ENCODE peak calls at places on chromosomes 7 and 10, in five cellular contexts. One of them, this sample, is unnamed.

GRCh38 chr7:111173990-111174389 is 83.1 kb downstream of the LRRN3 start:
- DNase-seq in psoas muscle: no peak
- DNase-seq in choroid plexus epithelial cell: no peak
- DNase-seq in WERI-Rb-1: no peak
- DNase-seq in AG10803: no peak
- DNase-seq in this sample: no peak

GRCh38 chr7:11787534-11787933 is 44.5 kb downstream of the THSD7A start:
- DNase-seq in psoas muscle: no peak
- DNase-seq in choroid plexus epithelial cell: no peak
- DNase-seq in WERI-Rb-1: no peak
- DNase-seq in AG10803: no peak
- DNase-seq in this sample: no peak

GRCh38 chr10:57898231-57898630 is 369.5 kb downstream of the IPMK start:
- DNase-seq in psoas muscle: no peak
- DNase-seq in choroid plexus epithelial cell: no peak
- DNase-seq in WERI-Rb-1: no peak
- DNase-seq in AG10803: no peak
- DNase-seq in this sample: no peak

GRCh38 chr10:25261110-25261509 is 86.3 kb downstream of the GPR158 start:
- DNase-seq in psoas muscle: no peak
- DNase-seq in choroid plexus epithelial cell: no peak
- DNase-seq in WERI-Rb-1: no peak
- DNase-seq in AG10803: no peak
- DNase-seq in this sample: no peak

GRCh38 chr10:120429395-120429794 is 27.6 kb upstream of the PLPP4 start:
- DNase-seq in psoas muscle: no peak
- DNase-seq in choroid plexus epithelial cell: peak; percentile 80
- DNase-seq in WERI-Rb-1: no peak
- DNase-seq in AG10803: no peak
- DNase-seq in this sample: no peak

GRCh38 chr10:15485684-15486316 is 114.7 kb upstream of the FAM171A1 start:
- DNase-seq in psoas muscle: no peak
- DNase-seq in choroid plexus epithelial cell: peak; percentile 92
- DNase-seq in WERI-Rb-1: no peak
- DNase-seq in AG10803: peak; percentile 88
- DNase-seq in this sample: no peak

GRCh38 chr7:149140784-149141183 is 6.5 kb upstream of the ZNF398 start:
- DNase-seq in psoas muscle: no peak
- DNase-seq in choroid plexus epithelial cell: no peak
- DNase-seq in WERI-Rb-1: no peak
- DNase-seq in AG10803: no peak
- DNase-seq in this sample: no peak

GRCh38 chr10:119667562-119668328 is 16.6 kb downstream of the BAG3 start:
- DNase-seq in psoas muscle: peak; percentile 90
- DNase-seq in choroid plexus epithelial cell: peak; percentile 95
- DNase-seq in WERI-Rb-1: peak; percentile 93
- DNase-seq in AG10803: peak; percentile 98
- DNase-seq in this sample: peak; percentile 82

GRCh38 chr7:55517191-55517633 is 55.1 kb downstream of the VOPP1 start:
- DNase-seq in psoas muscle: no peak
- DNase-seq in choroid plexus epithelial cell: no peak
- DNase-seq in WERI-Rb-1: no peak
- DNase-seq in AG10803: no peak
- DNase-seq in this sample: no peak

GRCh38 chr7:30690011-30690410 is 7.8 kb upstream of the CRHR2 start:
- DNase-seq in psoas muscle: no peak
- DNase-seq in choroid plexus epithelial cell: no peak
- DNase-seq in WERI-Rb-1: no peak
- DNase-seq in AG10803: no peak
- DNase-seq in this sample: no peak

GRCh38 chr10:36681751-36682633 is 443.4 kb upstream of the ANKRD30A start:
- DNase-seq in psoas muscle: no peak
- DNase-seq in choroid plexus epithelial cell: no peak
- DNase-seq in WERI-Rb-1: no peak
- DNase-seq in AG10803: peak; percentile 15
- DNase-seq in this sample: no peak

GRCh38 chr7:50396856-50397255 is 53.3 kb downstream of the FIGNL1 start:
- DNase-seq in psoas muscle: no peak
- DNase-seq in choroid plexus epithelial cell: no peak
- DNase-seq in WERI-Rb-1: no peak
- DNase-seq in AG10803: no peak
- DNase-seq in this sample: no peak

GRCh38 chr7:151865070-151865670 is 11.7 kb downstream of the PRKAG2 start:
- DNase-seq in psoas muscle: no peak
- DNase-seq in choroid plexus epithelial cell: no peak
- DNase-seq in WERI-Rb-1: no peak
- DNase-seq in AG10803: no peak
- DNase-seq in this sample: no peak

GRCh38 chr7:51263631-51264484 is 52.8 kb downstream of the COBL start:
- DNase-seq in psoas muscle: no peak
- DNase-seq in choroid plexus epithelial cell: no peak
- DNase-seq in WERI-Rb-1: no peak
- DNase-seq in AG10803: no peak
- DNase-seq in this sample: peak; percentile 80

GRCh38 chr7:28065308-28065707 is 115.3 kb downstream of the JAZF1 start:
- DNase-seq in psoas muscle: no peak
- DNase-seq in choroid plexus epithelial cell: peak; percentile 79
- DNase-seq in WERI-Rb-1: no peak
- DNase-seq in AG10803: peak; percentile 91
- DNase-seq in this sample: no peak

GRCh38 chr7:44894881-44895600 is 9.7 kb upstream of the PURB start:
- DNase-seq in psoas muscle: no peak
- DNase-seq in choroid plexus epithelial cell: no peak
- DNase-seq in WERI-Rb-1: no peak
- DNase-seq in AG10803: no peak
- DNase-seq in this sample: no peak

GRCh38 chr7:21261627-21262564 is 166.0 kb upstream of the SP4 start:
- DNase-seq in psoas muscle: peak; percentile 12
- DNase-seq in choroid plexus epithelial cell: peak; percentile 70
- DNase-seq in WERI-Rb-1: peak; percentile 60
- DNase-seq in AG10803: peak; percentile 12
- DNase-seq in this sample: no peak

GRCh38 chr10:87095241-87095945 is 387 bp downstream of the SHLD2 start:
- DNase-seq in psoas muscle: peak; percentile 90
- DNase-seq in choroid plexus epithelial cell: peak; percentile 88
- DNase-seq in WERI-Rb-1: peak; percentile 80
- DNase-seq in AG10803: peak; percentile 88
- DNase-seq in this sample: peak; percentile 78

DNA sequence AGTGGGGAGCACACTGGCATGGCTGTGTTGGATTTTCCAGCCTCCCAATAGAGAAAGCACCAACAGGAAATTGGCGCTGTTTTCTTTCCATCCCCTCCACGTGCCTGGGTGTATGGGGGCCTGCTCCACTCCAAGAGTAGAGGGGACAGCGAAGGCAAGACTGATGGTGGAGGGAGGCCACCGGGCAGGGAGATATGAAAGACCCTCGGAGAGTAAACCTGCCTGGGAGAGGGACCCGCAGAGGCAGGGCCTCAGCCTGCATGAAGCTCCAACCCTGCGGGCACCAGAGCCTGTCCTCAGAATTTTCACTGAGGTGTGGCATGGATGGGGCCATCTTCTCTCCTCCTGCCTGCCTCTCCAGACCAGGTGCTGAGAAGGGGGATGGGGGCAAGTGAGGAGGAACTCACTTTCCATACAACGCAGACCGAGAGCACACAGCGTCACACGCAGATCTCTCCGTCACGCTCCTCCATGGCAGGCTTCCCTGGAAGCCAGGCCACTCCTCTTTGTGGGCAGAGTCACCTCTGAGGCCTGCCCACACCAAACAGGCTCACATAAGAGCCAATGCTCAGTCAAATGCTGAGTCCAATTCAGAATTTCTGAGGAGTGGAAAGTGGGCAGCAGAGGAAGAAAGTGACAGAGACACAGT is 18.8 kb downstream of the ANXA11 start:
- DNase-seq in psoas muscle: peak; percentile 54
- DNase-seq in choroid plexus epithelial cell: no peak
- DNase-seq in WERI-Rb-1: no peak
- DNase-seq in AG10803: no peak
- DNase-seq in this sample: no peak
- H3K4me3 ChIP-seq in psoas muscle: peak overlapping the region; percentile 13
- H3K4me3 ChIP-seq in choroid plexus epithelial cell: no peak overlapping the region
- H3K4me3 ChIP-seq in WERI-Rb-1: no peak overlapping the region
- H3K4me3 ChIP-seq in AG10803: no peak overlapping the region
- H3K4me3 ChIP-seq in this sample: no peak overlapping the region

GRCh38 chr7:157432957-157433576 is 96.3 kb downstream of the DNAJB6 start:
- DNase-seq in psoas muscle: no peak
- DNase-seq in choroid plexus epithelial cell: peak; percentile 54
- DNase-seq in WERI-Rb-1: peak; percentile 63
- DNase-seq in AG10803: peak; percentile 20
- DNase-seq in this sample: peak; percentile 34
- H3K4me3 ChIP-seq in psoas muscle: peak overlapping the region; percentile 32
- H3K4me3 ChIP-seq in choroid plexus epithelial cell: peak overlapping the region; percentile 22
- H3K4me3 ChIP-seq in WERI-Rb-1: peak overlapping the region; percentile 32
- H3K4me3 ChIP-seq in AG10803: peak overlapping the region; percentile 40
- H3K4me3 ChIP-seq in this sample: peak overlapping the region; percentile 20

DNA sequence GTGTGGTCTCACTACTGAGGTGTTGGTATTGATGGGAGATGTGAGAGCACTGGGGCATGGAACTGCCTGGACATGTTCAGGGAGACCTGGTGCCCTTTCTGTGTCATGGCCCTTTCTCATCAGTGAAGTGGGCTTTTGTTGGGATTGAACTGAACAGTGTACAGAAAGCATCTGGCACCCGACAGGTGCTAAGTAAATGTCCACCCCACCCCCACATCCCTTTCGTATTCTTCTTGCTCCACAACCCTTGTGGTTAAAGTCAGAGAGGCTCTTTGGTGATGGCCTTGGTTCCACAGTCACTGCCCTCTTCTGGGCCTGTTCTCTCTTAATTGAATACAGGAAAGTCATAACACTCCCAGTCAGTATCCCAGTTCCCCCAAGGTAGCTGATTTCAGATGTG is 5.4 kb downstream of the NOM1 start:
- DNase-seq in psoas muscle: no peak
- DNase-seq in choroid plexus epithelial cell: no peak
- DNase-seq in WERI-Rb-1: peak; percentile 76
- DNase-seq in AG10803: no peak
- DNase-seq in this sample: no peak
- H3K4me3 ChIP-seq in psoas muscle: no peak overlapping the region
- H3K4me3 ChIP-seq in choroid plexus epithelial cell: no peak overlapping the region
- H3K4me3 ChIP-seq in WERI-Rb-1: no peak overlapping the region
- H3K4me3 ChIP-seq in AG10803: no peak overlapping the region
- H3K4me3 ChIP-seq in this sample: no peak overlapping the region

DNA sequence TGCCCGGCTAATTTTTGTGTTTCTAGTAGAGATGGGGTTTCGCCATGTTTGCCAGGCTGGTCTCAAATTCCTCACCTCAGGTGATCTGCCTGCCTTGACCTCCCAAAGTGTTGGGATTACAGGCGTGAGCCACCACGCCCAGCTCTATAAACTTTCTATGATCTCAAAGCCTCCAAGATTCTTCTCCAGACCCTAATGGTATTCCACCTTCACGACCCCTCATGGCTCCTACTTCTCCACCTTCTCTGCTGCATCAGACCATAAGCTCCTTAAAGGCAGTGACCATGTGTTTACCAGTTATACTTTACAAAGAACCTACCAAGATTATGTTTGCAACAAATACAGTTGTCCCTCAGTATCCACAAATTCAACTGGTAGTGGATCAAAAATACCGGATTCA is 10.1 kb upstream of the BAZ1B start:
- DNase-seq in psoas muscle: no peak
- DNase-seq in choroid plexus epithelial cell: no peak
- DNase-seq in WERI-Rb-1: no peak
- DNase-seq in AG10803: no peak
- DNase-seq in this sample: no peak
- H3K4me3 ChIP-seq in psoas muscle: no peak overlapping the region
- H3K4me3 ChIP-seq in choroid plexus epithelial cell: no peak overlapping the region
- H3K4me3 ChIP-seq in WERI-Rb-1: no peak overlapping the region
- H3K4me3 ChIP-seq in AG10803: no peak overlapping the region
- H3K4me3 ChIP-seq in this sample: no peak overlapping the region

DNA sequence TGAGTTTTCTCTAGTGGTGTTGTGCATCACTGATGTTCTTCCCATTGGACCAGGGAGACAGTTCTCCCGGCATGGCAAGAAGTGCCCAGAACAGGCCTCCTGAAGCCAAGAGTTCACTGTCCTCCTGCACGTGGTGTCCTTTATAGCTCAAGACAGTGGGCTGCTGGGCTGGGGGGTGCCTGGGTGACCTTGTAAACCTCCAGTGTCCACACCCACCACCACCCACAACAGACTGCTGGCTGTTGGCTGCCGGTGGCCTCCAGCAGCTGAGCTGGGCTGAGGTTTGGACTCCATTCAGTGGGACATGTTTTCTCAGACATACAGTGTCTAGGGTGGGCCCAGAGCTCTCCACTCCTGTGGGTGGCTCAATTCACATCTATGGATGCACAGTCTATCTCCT is 42.2 kb downstream of the HK1 start:
- DNase-seq in psoas muscle: no peak
- DNase-seq in choroid plexus epithelial cell: no peak
- DNase-seq in WERI-Rb-1: no peak
- DNase-seq in AG10803: no peak
- DNase-seq in this sample: no peak
- H3K4me3 ChIP-seq in psoas muscle: peak overlapping the region; percentile 95
- H3K4me3 ChIP-seq in choroid plexus epithelial cell: no peak overlapping the region
- H3K4me3 ChIP-seq in WERI-Rb-1: no peak overlapping the region
- H3K4me3 ChIP-seq in AG10803: peak overlapping the region; percentile 8
- H3K4me3 ChIP-seq in this sample: no peak overlapping the region

DNA sequence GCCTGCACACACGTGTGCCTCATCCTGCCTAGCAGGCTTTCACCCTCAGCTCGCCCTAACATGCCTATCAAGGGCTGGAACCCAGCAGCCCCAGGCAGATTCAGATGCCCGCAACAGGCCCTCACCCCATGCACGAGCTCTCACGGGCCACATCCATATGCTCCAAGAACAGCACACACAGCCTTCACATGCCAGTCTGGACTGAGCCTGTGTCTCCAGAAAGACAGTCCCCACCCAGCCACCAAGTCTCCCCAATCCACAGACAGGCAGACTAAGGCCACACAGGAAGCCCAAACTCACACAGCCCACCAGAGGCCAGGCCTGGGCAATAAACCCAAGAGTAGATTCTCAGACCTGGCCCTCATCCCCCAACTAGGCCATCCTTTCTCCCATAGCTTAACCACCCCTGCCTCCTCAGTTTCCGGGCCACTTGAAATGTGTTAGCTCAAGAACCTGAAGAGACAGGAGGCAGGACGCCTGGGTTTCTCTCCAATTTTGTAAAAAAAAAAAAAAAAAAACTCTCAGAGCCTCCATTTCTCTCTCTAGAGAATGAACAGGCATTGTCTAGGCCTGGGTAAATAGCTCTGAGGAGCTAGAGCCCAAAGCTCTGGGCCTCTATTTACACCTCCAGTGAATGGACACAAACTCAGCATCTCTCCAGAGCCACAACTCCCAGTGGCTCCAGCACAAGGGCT is 6.8 kb downstream of the LDB1 start:
- DNase-seq in psoas muscle: no peak
- DNase-seq in choroid plexus epithelial cell: no peak
- DNase-seq in WERI-Rb-1: no peak
- DNase-seq in AG10803: no peak
- DNase-seq in this sample: no peak
- H3K4me3 ChIP-seq in psoas muscle: peak overlapping the region; percentile 83
- H3K4me3 ChIP-seq in choroid plexus epithelial cell: peak overlapping the region; percentile 76
- H3K4me3 ChIP-seq in WERI-Rb-1: peak overlapping the region; percentile 66
- H3K4me3 ChIP-seq in AG10803: peak overlapping the region; percentile 80
- H3K4me3 ChIP-seq in this sample: no peak overlapping the region

DNA sequence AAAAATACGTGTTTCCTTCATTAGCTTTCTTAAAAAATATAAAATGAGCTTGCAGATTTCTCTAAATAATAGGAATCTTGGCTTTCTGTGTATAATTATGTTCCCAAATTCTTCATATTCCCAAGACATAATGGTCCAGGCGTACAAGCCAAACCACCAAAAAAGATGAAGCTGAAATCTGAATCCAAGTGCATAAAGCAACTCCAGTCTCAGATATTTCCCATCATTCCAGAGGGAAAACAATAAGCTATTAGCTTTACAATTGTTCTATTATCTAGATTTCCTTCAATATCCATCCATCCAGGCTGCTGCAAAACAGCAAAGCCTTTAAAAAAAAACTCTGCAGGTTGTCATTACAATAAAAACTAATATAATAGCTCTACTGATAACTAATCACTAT is 108.8 kb upstream of the ASAH2 start:
- DNase-seq in psoas muscle: no peak
- DNase-seq in choroid plexus epithelial cell: no peak
- DNase-seq in WERI-Rb-1: no peak
- DNase-seq in AG10803: peak; percentile 37
- DNase-seq in this sample: no peak
- H3K4me3 ChIP-seq in psoas muscle: no peak overlapping the region
- H3K4me3 ChIP-seq in choroid plexus epithelial cell: no peak overlapping the region
- H3K4me3 ChIP-seq in WERI-Rb-1: no peak overlapping the region
- H3K4me3 ChIP-seq in AG10803: no peak overlapping the region
- H3K4me3 ChIP-seq in this sample: no peak overlapping the region

This sample was measured in pancreas.